ENCODE peak calls at places on chromosome 20, in five cellular contexts. R is SJSA1, P is tibial nerve, L is A549, Y is heart left ventricle. K is an unnamed sample.
A peak's percentile ranks its signal among the peaks of the same experiment; 100 is the strongest.

GRCh38 chr20:20603339-20603990 is 109.0 kb downstream of the RALGAPA2 start:
- DNase-seq in R (no peak), P (no peak), L (no peak), Y (no peak), K (no peak)

GRCh38 chr20:63737690-63737939 is 1.2 kb downstream of the LIME1 start:
- DNase-seq in R (no peak), P (no peak), L (no peak), Y (no peak), K (no peak)

GRCh38 chr20:49608752-49609670 is 41.1 kb upstream of the PTGIS start:
- DNase-seq in R (peak; percentile 55), P (no peak), L (peak; percentile 79), Y (peak; percentile 68), K (peak; percentile 63)

GRCh38 chr20:32656827-32657226 is 16.9 kb downstream of the C20orf203 start:
- DNase-seq in R (no peak), P (no peak), L (no peak), Y (no peak), K (no peak)

GRCh38 chr20:51529758-51530157 is 12.8 kb downstream of the NFATC2 start:
- DNase-seq in R (peak; percentile 11), P (no peak), L (no peak), Y (no peak), K (no peak)

GRCh38 chr20:19976595-19977372 is 40.4 kb upstream of the NAA20 start:
- DNase-seq in R (peak; percentile 98), P (no peak), L (peak; percentile 79), Y (peak; percentile 79), K (no peak)

GRCh38 chr20:43448748-43449535 is 8.8 kb upstream of the SRSF6 start:
- DNase-seq in R (no peak), P (no peak), L (peak; percentile 72), Y (no peak), K (no peak)

GRCh38 chr20:58714923-58715708 is 22.5 kb downstream of the NPEPL1 start:
- DNase-seq in R (no peak), P (no peak), L (no peak), Y (peak; percentile 18), K (peak; percentile 13)

GRCh38 chr20:9392892-9393857 is 121.2 kb upstream of the LAMP5 start:
- DNase-seq in R (peak; percentile 53), P (peak; percentile 29), L (peak; percentile 73), Y (peak; percentile 73), K (no peak)

GRCh38 chr20:46123482-46124245 is 5.5 kb downstream of the CD40 start:
- DNase-seq in R (no peak), P (no peak), L (no peak), Y (no peak), K (no peak)

GRCh38 chr20:717271-717670 is 41.7 kb upstream of the SCRT2 start:
- DNase-seq in R (no peak), P (no peak), L (no peak), Y (no peak), K (no peak)

GRCh38 chr20:51484141-51484815 is 58.2 kb downstream of the NFATC2 start:
- DNase-seq in R (no peak), P (no peak), L (no peak), Y (no peak), K (no peak)

GRCh38 chr20:21522479-21523397 is 8.9 kb upstream of the NKX2-2 start:
- DNase-seq in R (peak; percentile 27), P (no peak), L (no peak), Y (no peak), K (no peak)

GRCh38 chr20:57493091-57493615 is 31.8 kb downstream of the CTCFL start:
- DNase-seq in R (no peak), P (no peak), L (no peak), Y (no peak), K (no peak)

GRCh38 chr20:16488086-16488485 is 85.2 kb downstream of the KIF16B start:
- DNase-seq in R (no peak), P (no peak), L (no peak), Y (no peak), K (no peak)

GRCh38 chr20:23441850-23442313 is 2.4 kb downstream of the CSTL1 start:
- DNase-seq in R (peak; percentile 52), P (peak; percentile 60), L (peak; percentile 92), Y (peak; percentile 62), K (peak; percentile 24)

GRCh38 chr20:51439160-51439689 is 103.3 kb downstream of the NFATC2 start:
- DNase-seq in R (no peak), P (no peak), L (no peak), Y (no peak), K (no peak)

GRCh38 chr20:37445041-37445440 is 76.0 kb upstream of the NNAT start:
- DNase-seq in R (no peak), P (no peak), L (no peak), Y (no peak), K (no peak)

GRCh38 chr20:62423326-62423706 is 4.0 kb downstream of the RBBP8NL start:
- DNase-seq in R (no peak), P (no peak), L (no peak), Y (no peak), K (no peak)

GRCh38 chr20:36632487-36633284 is 13.3 kb downstream of the SLA2 start:
- DNase-seq in R (no peak), P (no peak), L (no peak), Y (no peak), K (no peak)

GRCh38 chr20:57251344-57251743 is 15.1 kb downstream of the BMP7 start:
- DNase-seq in R (peak; percentile 59), P (no peak), L (no peak), Y (no peak), K (no peak)

GRCh38 chr20:19515074-19515473 is 243.0 kb upstream of the RIN2 start:
- DNase-seq in R (no peak), P (no peak), L (no peak), Y (no peak), K (no peak)

GRCh38 chr20:24303393-24303792 is 166.0 kb upstream of the SYNDIG1 start:
- DNase-seq in R (peak; percentile 5), P (no peak), L (no peak), Y (no peak), K (no peak)

GRCh38 chr20:23065438-23066201 is 16.1 kb upstream of the THBD start:
- DNase-seq in R (peak; percentile 14), P (no peak), L (no peak), Y (no peak), K (no peak)

GRCh38 chr20:6305536-6305935 is 182.7 kb upstream of the FERMT1 start:
- DNase-seq in R (no peak), P (no peak), L (no peak), Y (no peak), K (no peak)

GRCh38 chr20:20371681-20372080 is 3.8 kb downstream of the INSM1 start:
- DNase-seq in R (no peak), P (no peak), L (no peak), Y (no peak), K (no peak)